ENCODE peak calls at places on chromosomes 13 and 19, in five cellular contexts. Z is activated T-helper 1 cell treated with Interleukin-2 at 50 U/mL for 16 hours, J is fibroblast of the conjunctiva, Q is kidney epithelial cell, M is left colon. R is an unnamed sample.

GRCh38 chr19:19276386-19276785 is 3.3 kb upstream of the TM6SF2 start:
- DNase-seq in M (no peak), Q (no peak), J (no peak), Z (no peak), R (no peak)

GRCh38 chr13:40776681-40777165 is 5.7 kb upstream of the MRPS31 start:
- DNase-seq in Q (no peak), Z (peak; percentile 49), J (no peak), M (peak; percentile 45), R (no peak)

GRCh38 chr13:41054212-41054877 is 7.0 kb upstream of the WBP4 start:
- DNase-seq in Q (no peak), M (peak; percentile 43), Z (no peak), J (peak; percentile 32), R (no peak)

GRCh38 chr19:31276831-31277230 is 72.4 kb downstream of the TSHZ3 start:
- DNase-seq in J (no peak), Z (no peak), M (no peak), Q (no peak), R (no peak)

GRCh38 chr13:54241719-54242118 is 1213.1 kb downstream of the OLFM4 start:
- DNase-seq in J (no peak), Z (no peak), M (no peak), Q (no peak), R (no peak)

GRCh38 chr19:35272122-35272715 is 3.5 kb downstream of the USF2 start:
- DNase-seq in Z (no peak), Q (no peak), M (no peak), J (no peak), R (no peak)

GRCh38 chr13:99085139-99085845 is 107.4 kb upstream of the DOCK9 start:
- DNase-seq in M (no peak), Z (no peak), Q (no peak), J (no peak), R (no peak)

GRCh38 chr19:21474671-21475181 is 30.7 kb upstream of the ZNF429 start:
- DNase-seq in J (peak; percentile 10), Q (peak; percentile 4), M (no peak), Z (peak; percentile 36), R (peak; percentile 74)

GRCh38 chr19:461664-462551 is 1.1 kb upstream of the SHC2 start:
- DNase-seq in J (no peak), M (peak; percentile 69), Q (no peak), Z (no peak), R (no peak)

GRCh38 chr19:34597596-34597995 is 79.4 kb downstream of the SCGB2B2 start:
- DNase-seq in Z (no peak), Q (no peak), M (no peak), J (no peak), R (no peak)

GRCh38 chr19:11495481-11495880 is 10.2 kb downstream of the ZNF653 start:
- DNase-seq in M (no peak), Z (no peak), Q (no peak), J (no peak), R (no peak)

GRCh38 chr19:48644355-48644754 is 1.6 kb downstream of the CA11 start:
- DNase-seq in M (no peak), Z (no peak), Q (no peak), J (no peak), R (no peak)

GRCh38 chr13:79445968-79446645 is 34.8 kb upstream of the NDFIP2 start:
- DNase-seq in J (no peak), Z (no peak), Q (no peak), M (no peak), R (no peak)

GRCh38 chr13:23547000-23547590 is 23.1 kb upstream of the TNFRSF19 start:
- DNase-seq in Q (no peak), J (peak; percentile 5), M (no peak), Z (no peak), R (no peak)

GRCh38 chr19:39082745-39083598 is 1.2 kb upstream of the ACP7 start:
- DNase-seq in J (no peak), Q (no peak), M (no peak), Z (no peak), R (no peak)

GRCh38 chr13:20428666-20429644 is 96.7 kb downstream of the CRYL1 start:
- DNase-seq in M (no peak), Z (no peak), Q (no peak), J (no peak), R (no peak)

GRCh38 chr19:2123682-2124387 is 27.1 kb downstream of the IZUMO4 start:
- DNase-seq in M (no peak), J (no peak), Z (no peak), Q (no peak), R (no peak)

GRCh38 chr13:110957181-110957884 is 42.5 kb upstream of the ANKRD10 start:
- DNase-seq in Z (no peak), M (no peak), Q (no peak), J (no peak), R (no peak)

GRCh38 chr19:3452456-3453068 is 27.8 kb downstream of the SMIM24 start:
- DNase-seq in Q (no peak), Z (no peak), M (no peak), J (no peak), R (no peak)

GRCh38 chr13:113786262-113786841 is 27.3 kb downstream of the TMEM255B start:
- DNase-seq in Z (no peak), Q (no peak), J (no peak), M (no peak), R (peak; percentile 17)

GRCh38 chr13:23654111-23655110 is 84.2 kb downstream of the TNFRSF19 start:
- DNase-seq in Q (peak; percentile 38), M (no peak), Z (no peak), J (no peak), R (no peak)

GRCh38 chr13:102227696-102228095 is 174.2 kb downstream of the FGF14 start:
- DNase-seq in J (no peak), M (no peak), Q (no peak), Z (no peak), R (no peak)

GRCh38 chr13:100657881-100658315 is 16.7 kb downstream of the TMTC4 start:
- DNase-seq in Q (no peak), Z (no peak), M (no peak), J (no peak), R (no peak)

GRCh38 chr13:87123987-87124784 is 547.0 kb upstream of the SLITRK5 start:
- DNase-seq in Q (peak; percentile 100), M (no peak), Z (no peak), J (peak; percentile 79), R (no peak)

GRCh38 chr13:66530686-66531085 is 699.5 kb downstream of the PCDH9 start:
- DNase-seq in Z (no peak), M (no peak), Q (no peak), J (no peak), R (no peak)

GRCh38 chr13:24650157-24650556 is 30.1 kb upstream of the ATP12A start:
- DNase-seq in Z (no peak), M (no peak), J (peak; percentile 85), Q (no peak), R (no peak)

GRCh38 chr13:73429691-73430090 is 370.9 kb downstream of the KLF5 start:
- DNase-seq in M (no peak), Q (peak; percentile 49), Z (no peak), J (no peak), R (no peak)

GRCh38 chr19:58554494-58555368 is at the start of gene CHMP2A:
- DNase-seq in M (peak; percentile 99), J (peak; percentile 93), Z (peak; percentile 97), Q (peak; percentile 71), R (peak; percentile 97)

GRCh38 chr13:111909501-111909900 is 157.4 kb upstream of the SOX1 start:
- DNase-seq in Q (no peak), M (no peak), J (no peak), Z (no peak), R (no peak)

GRCh38 chr13:75530536-75530935 is 7.1 kb downstream of the COMMD6 start:
- DNase-seq in Q (no peak), Z (no peak), M (no peak), J (no peak), R (no peak)

GRCh38 chr13:76533251-76533650 is 353.0 kb downstream of the KCTD12 start:
- DNase-seq in Q (no peak), M (no peak), Z (no peak), J (no peak), R (no peak)

GRCh38 chr13:23469901-23470525 is 36.5 kb upstream of the SACS start:
- DNase-seq in M (no peak), J (peak; percentile 17), Q (peak; percentile 48), Z (no peak), R (no peak)

GRCh38 chr13:110644892-110645521 is 29.7 kb downstream of the NAXD start:
- DNase-seq in Z (peak; percentile 15), Q (peak; percentile 34), M (peak; percentile 73), J (peak; percentile 55), R (no peak)

GRCh38 chr13:67619346-67619745 is 389.2 kb upstream of the PCDH9 start:
- DNase-seq in Z (no peak), M (no peak), J (no peak), Q (peak; percentile 41), R (no peak)

GRCh38 chr19:10888421-10888866 is 17.1 kb downstream of the CARM1 start:
- DNase-seq in Z (no peak), J (no peak), M (no peak), Q (no peak), R (no peak)

GRCh38 chr19:6532244-6532999 is 1.6 kb downstream of the TNFSF9 start:
- DNase-seq in J (no peak), Q (no peak), Z (no peak), M (no peak), R (no peak)

GRCh38 chr13:77853701-77854100 is 64.9 kb downstream of the EDNRB start:
- DNase-seq in M (no peak), Q (no peak), J (no peak), Z (no peak), R (no peak)

GRCh38 chr13:26628706-26629105 is 71.2 kb downstream of the WASF3 start:
- DNase-seq in J (peak; percentile 23), Q (no peak), M (no peak), Z (no peak), R (no peak)

GRCh38 chr13:46010148-46010547 is 42.4 kb downstream of the ZC3H13 start:
- DNase-seq in J (no peak), Q (no peak), Z (no peak), M (no peak), R (no peak)

R was measured in omental fat pad.